ENCODE peak calls at places on chromosomes 12 and 14, in six cellular contexts. Y is left ventricle myocardium inferior, I is suprapubic skin, F is HAP-1, D is NB4, H is retinal pigment epithelial cell. A is an unnamed sample.

GRCh38 chr12:20883288-20883687 is 72.8 kb downstream of the SLCO1B3 start:
- DNase-seq in Y (no peak), I (no peak), F (no peak), D (no peak), H (no peak), A (peak; percentile 82)

GRCh38 chr14:91374897-91375747 is 42.5 kb downstream of the CCDC88C start:
- DNase-seq in Y (no peak), I (no peak), F (no peak), D (no peak), H (no peak), A (no peak)

GRCh38 chr12:131714759-131715158 is 3.9 kb downstream of the SFSWAP start:
- DNase-seq in Y (no peak), I (no peak), F (no peak), D (no peak), H (no peak), A (no peak)

GRCh38 chr14:94018308-94018707 is 7.8 kb upstream of the OTUB2 start:
- DNase-seq in Y (no peak), I (no peak), F (no peak), D (no peak), H (no peak), A (no peak)

GRCh38 chr14:76918176-76918750 is 92.1 kb downstream of the LRRC74A start:
- DNase-seq in Y (peak; percentile 57), I (peak; percentile 86), F (no peak), D (peak; percentile 67), H (peak; percentile 56), A (peak; percentile 94)

GRCh38 chr14:103716091-103716801 is 636 bp downstream of the ZFYVE21 start:
- DNase-seq in Y (no peak), I (no peak), F (no peak), D (peak; percentile 46), H (no peak), A (peak; percentile 26)

GRCh38 chr12:49887536-49888401 is 15.9 kb downstream of the FAIM2 start:
- DNase-seq in Y (no peak), I (no peak), F (no peak), D (no peak), H (no peak), A (no peak)

GRCh38 chr14:103656031-103656757 is 27.2 kb downstream of the KLC1 start:
- DNase-seq in Y (no peak), I (no peak), F (no peak), D (no peak), H (no peak), A (no peak)

GRCh38 chr12:51378749-51379148 is 12.5 kb downstream of the GALNT6 start:
- DNase-seq in Y (no peak), I (no peak), F (no peak), D (no peak), H (peak; percentile 18), A (no peak)

GRCh38 chr12:48970702-48971334 is 717 bp downstream of the WNT10B start:
- DNase-seq in Y (no peak), I (no peak), F (no peak), D (no peak), H (no peak), A (no peak)

GRCh38 chr14:58663494-58664111 is 25.8 kb downstream of the DACT1 start:
- DNase-seq in Y (no peak), I (no peak), F (no peak), D (no peak), H (peak; percentile 81), A (peak; percentile 37)

GRCh38 chr14:64501326-64502171 is 2.1 kb downstream of the ZBTB25 start:
- DNase-seq in Y (peak; percentile 66), I (no peak), F (peak; percentile 38), D (peak; percentile 40), H (no peak), A (no peak)

GRCh38 chr14:74207943-74208342 is 31.3 kb upstream of the VSX2 start:
- DNase-seq in Y (no peak), I (no peak), F (no peak), D (peak; percentile 15), H (no peak), A (no peak)

GRCh38 chr12:88242161-88242925 is 100.2 kb downstream of the TMTC3 start:
- DNase-seq in Y (no peak), I (no peak), F (no peak), D (no peak), H (peak; percentile 89), A (peak; percentile 93)

GRCh38 chr12:58741226-58741625 is 179.1 kb downstream of the LRIG3 start:
- DNase-seq in Y (no peak), I (no peak), F (no peak), D (no peak), H (no peak), A (no peak)

GRCh38 chr14:34190746-34191145 is 239.9 kb upstream of the EGLN3 start:
- DNase-seq in Y (no peak), I (no peak), F (no peak), D (no peak), H (no peak), A (no peak)

GRCh38 chr12:59699408-59700144 is 103.7 kb downstream of the SLC16A7 start:
- DNase-seq in Y (no peak), I (no peak), F (no peak), D (peak; percentile 59), H (no peak), A (no peak)

DNA sequence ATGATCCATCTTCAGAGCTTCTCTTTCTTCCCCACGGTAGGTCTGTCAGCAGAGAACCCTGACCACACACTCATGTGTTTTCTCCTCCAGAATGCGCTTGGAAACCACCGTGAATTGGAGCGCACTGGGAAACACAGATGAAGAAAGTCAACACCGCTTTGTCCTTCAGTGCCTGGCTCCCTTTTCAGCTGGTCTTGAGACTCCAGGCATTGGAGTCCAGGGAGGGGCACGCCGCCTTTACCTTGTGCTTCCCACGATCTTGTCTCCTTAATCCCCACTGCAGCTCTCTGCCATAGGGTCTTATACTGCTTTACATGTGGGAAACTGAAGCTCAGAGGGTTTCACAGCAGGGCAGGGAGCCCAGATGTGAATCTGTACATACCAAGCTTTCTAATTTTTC is 1.1 kb downstream of the FAM90A1 start:
- DNase-seq in Y (no peak), I (no peak), F (no peak), D (no peak), H (no peak), A (no peak)
- H3K4me3 ChIP-seq in Y (no peak overlapping the region), I (no peak overlapping the region), F (no peak overlapping the region), D (peak overlapping the region; percentile 56), H (no peak overlapping the region), A (no peak overlapping the region)

DNA sequence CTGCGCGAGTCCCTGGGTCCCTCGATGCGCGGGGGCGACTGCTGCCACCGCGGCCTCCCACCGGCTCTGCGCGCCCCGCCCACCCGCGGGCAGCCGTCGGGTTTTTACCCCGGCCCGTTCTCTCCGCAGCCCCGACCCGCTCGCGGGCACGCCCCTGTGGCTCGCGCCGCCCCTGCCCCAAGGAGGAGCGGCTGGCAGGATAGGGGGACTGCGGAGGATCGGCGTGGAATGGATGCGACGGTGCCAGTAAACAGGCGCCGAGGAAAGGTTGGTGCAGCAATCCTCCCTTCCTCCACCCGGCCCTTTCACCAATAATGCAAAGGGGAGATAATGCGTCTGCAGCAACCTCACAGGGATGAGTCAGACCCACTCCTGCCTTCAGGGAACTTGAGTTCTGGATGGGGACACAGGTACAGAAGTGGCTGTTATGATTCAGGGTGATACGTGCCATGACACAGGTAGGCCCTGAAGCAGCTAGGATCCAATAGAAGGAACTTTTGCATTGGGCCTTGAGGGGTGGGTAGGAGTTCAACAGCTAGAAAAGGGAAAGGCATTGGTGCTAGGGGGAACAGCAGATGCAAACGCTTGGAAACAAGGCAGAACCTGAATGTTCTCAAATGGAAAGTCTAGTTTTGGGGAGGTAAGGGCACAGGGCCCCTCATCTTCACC is 554 bp upstream of the DEGS2 start:
- DNase-seq in Y (no peak), I (no peak), F (no peak), D (no peak), H (no peak), A (no peak)
- H3K4me3 ChIP-seq in Y (peak overlapping the region; percentile 61), I (peak overlapping the region; percentile 57), F (peak overlapping the region; percentile 26), D (no peak overlapping the region), H (peak overlapping the region; percentile 15), A (peak overlapping the region; percentile 15)

GRCh38 chr12:75805905-75806304 is 225.7 kb downstream of the PHLDA1 start:
- DNase-seq in Y (no peak), I (no peak), F (no peak), D (no peak), H (no peak), A (no peak)
- H3K4me3 ChIP-seq in Y (no peak overlapping the region), I (no peak overlapping the region), F (no peak overlapping the region), D (no peak overlapping the region), H (no peak overlapping the region), A (no peak overlapping the region)

GRCh38 chr12:10159280-10159679 is 12.7 kb downstream of the OLR1 start:
- DNase-seq in Y (no peak), I (no peak), F (no peak), D (peak; percentile 50), H (no peak), A (no peak)

GRCh38 chr12:10153271-10154144 is 18.4 kb downstream of the OLR1 start:
- DNase-seq in Y (peak; percentile 61), I (peak; percentile 87), F (peak; percentile 54), D (peak; percentile 65), H (no peak), A (peak; percentile 79)

GRCh38 chr12:10151621-10152020 is 20.3 kb downstream of the OLR1 start:
- DNase-seq in Y (no peak), I (no peak), F (no peak), D (no peak), H (no peak), A (no peak)

DNA sequence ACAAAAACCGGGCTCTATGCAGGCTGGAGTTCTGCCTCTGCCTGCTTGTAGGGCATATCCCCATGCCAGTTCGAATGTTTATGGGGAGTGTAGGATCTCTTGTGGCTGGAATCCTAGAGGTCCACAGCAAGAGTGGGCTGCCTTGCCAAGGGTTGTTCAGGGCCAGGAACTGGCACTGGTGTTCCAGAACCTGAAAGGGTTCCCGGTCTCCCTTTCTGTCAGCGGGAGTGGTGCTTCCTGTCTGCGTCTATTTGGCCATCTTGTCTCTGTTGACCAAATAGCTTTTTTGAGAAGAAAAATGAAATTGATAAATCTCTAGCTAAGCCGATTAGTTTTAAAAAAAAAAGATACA is 17.8 kb downstream of the OLR1 start:
- DNase-seq in Y (no peak), I (no peak), F (no peak), D (no peak), H (no peak), A (no peak)
- H3K4me3 ChIP-seq in Y (peak overlapping the region; percentile 71), I (peak overlapping the region; percentile 59), F (no peak overlapping the region), D (no peak overlapping the region), H (peak overlapping the region; percentile 71), A (no peak overlapping the region)

GRCh38 chr14:52888839-52889838 is 61.7 kb downstream of the FERMT2 start:
- DNase-seq in Y (no peak), I (no peak), F (no peak), D (no peak), H (no peak), A (no peak)
- H3K4me3 ChIP-seq in Y (no peak overlapping the region), I (no peak overlapping the region), F (no peak overlapping the region), D (no peak overlapping the region), H (no peak overlapping the region), A (no peak overlapping the region)

GRCh38 chr14:52018970-52019369 is 29.6 kb downstream of the RTRAF start:
- DNase-seq in Y (no peak), I (no peak), F (no peak), D (no peak), H (no peak), A (no peak)
- H3K4me3 ChIP-seq in Y (no peak overlapping the region), I (no peak overlapping the region), F (no peak overlapping the region), D (no peak overlapping the region), H (no peak overlapping the region), A (no peak overlapping the region)

GRCh38 chr12:2336409-2336829 is 283.6 kb downstream of the CACNA1C start:
- DNase-seq in Y (no peak), I (no peak), F (no peak), D (peak; percentile 62), H (peak; percentile 90), A (peak; percentile 86)
- H3K4me3 ChIP-seq in Y (peak overlapping the region; percentile 34), I (no peak overlapping the region), F (no peak overlapping the region), D (no peak overlapping the region), H (no peak overlapping the region), A (no peak overlapping the region)

A was measured in cardiac muscle cell.